ENCODE peak calls at places on chromosomes 1 and 21, in nine cellular contexts. V is A549; X is CD8-positive, alpha-beta memory T cell; B is adipocyte; M is OCI-LY7; J is neural progenitor cell; R is bronchial epithelial cell; O is pancreas; Q is psoas muscle. P is an unnamed sample.

GRCh38 chr1:21332691-21333449 is 42.6 kb upstream of the ECE1 start:
- DNase-seq in R (no peak), B (no peak), O (no peak), Q (no peak), V (no peak), X (no peak), M (no peak), J (no peak), P (no peak)

GRCh38 chr1:231626951-231627614 is 493 bp downstream of the DISC1 start:
- DNase-seq in B (peak), O (peak), M (no peak), R (peak), X (peak), Q (peak), J (peak), V (peak), P (peak)

GRCh38 chr1:35717911-35718476 is 690 bp downstream of the C1orf216 start:
- DNase-seq in M (no peak), O (no peak), R (peak), B (peak), V (peak), X (no peak), Q (peak), J (peak), P (peak)

GRCh38 chr1:43651188-43651587 is 1.2 kb downstream of the KDM4A start:
- DNase-seq in B (no peak), Q (no peak), O (no peak), R (no peak), J (peak), V (no peak), M (peak), X (no peak), P (no peak)

GRCh38 chr1:172350781-172351180 is 69.7 kb upstream of the C1orf105 start:
- DNase-seq in X (no peak), R (no peak), B (no peak), M (no peak), Q (no peak), J (no peak), V (no peak), O (no peak), P (no peak)

GRCh38 chr1:36369061-36369470 is 16.7 kb downstream of the STK40 start:
- DNase-seq in R (peak), B (peak), J (peak), O (peak), Q (peak), M (peak), V (peak), X (peak), P (peak)

GRCh38 chr21:15774590-15774989 is 44.8 kb downstream of the USP25 start:
- DNase-seq in J (no peak), M (no peak), V (no peak), R (peak), O (no peak), B (peak), X (no peak), Q (no peak), P (no peak)

GRCh38 chr21:17532292-17532691 is 19.4 kb downstream of the CXADR start:
- DNase-seq in B (no peak), R (no peak), V (no peak), Q (no peak), O (no peak), X (no peak), M (no peak), J (no peak), P (no peak)

GRCh38 chr1:158035976-158036583 is 42.6 kb downstream of the KIRREL1 start:
- DNase-seq in M (peak), Q (no peak), X (no peak), R (peak), V (peak), O (no peak), B (peak), J (peak), P (no peak)

GRCh38 chr1:113153116-113153803 is 80.3 kb downstream of the LRIG2 start:
- DNase-seq in B (no peak), V (peak), X (no peak), O (no peak), Q (no peak), M (no peak), R (peak), J (no peak), P (no peak)

GRCh38 chr1:37458551-37458950 is 15.8 kb upstream of the ZC3H12A start:
- DNase-seq in V (peak), M (peak), J (no peak), X (no peak), Q (no peak), O (no peak), R (no peak), B (no peak), P (no peak)

GRCh38 chr1:230858918-230859819 is 9.2 kb downstream of the C1orf198 start:
- DNase-seq in M (no peak), J (peak), R (no peak), V (no peak), B (peak), Q (no peak), X (no peak), O (no peak), P (no peak)

GRCh38 chr1:27656157-27656893 is 15.7 kb downstream of the IFI6 start:
- DNase-seq in V (no peak), B (peak), M (peak), R (peak), J (peak), Q (peak), X (no peak), O (no peak), P (peak)

GRCh38 chr1:117697220-117697781 is 91.5 kb downstream of the TENT5C start:
- DNase-seq in V (no peak), R (no peak), J (no peak), Q (no peak), B (no peak), O (no peak), X (no peak), M (no peak), P (no peak)

GRCh38 chr1:29275435-29275834 is 39.1 kb downstream of the PTPRU start:
- DNase-seq in V (no peak), O (peak), X (no peak), R (no peak), J (no peak), B (no peak), M (no peak), Q (no peak), P (no peak)

GRCh38 chr1:96966536-96967138 is 245.1 kb downstream of the PTBP2 start:
- DNase-seq in X (peak), B (peak), J (peak), R (peak), O (peak), Q (peak), V (peak), M (peak), P (peak)

GRCh38 chr1:182563095-182563494 is 26.0 kb downstream of the RNASEL start:
- DNase-seq in X (no peak), M (no peak), V (no peak), B (no peak), O (no peak), Q (no peak), J (no peak), R (no peak), P (no peak)

GRCh38 chr1:211944733-211945500 is 90.4 kb downstream of the INTS7 start:
- DNase-seq in Q (no peak), B (peak), O (peak), V (peak), J (peak), R (peak), M (no peak), X (no peak), P (no peak)

GRCh38 chr1:241589524-241589923 is 50.6 kb downstream of the CHML start:
- DNase-seq in M (no peak), Q (no peak), X (no peak), V (no peak), R (no peak), O (no peak), J (no peak), B (no peak), P (no peak)

GRCh38 chr1:2628191-2628932 is 4.5 kb downstream of the MMEL1 start:
- DNase-seq in R (no peak), B (no peak), X (no peak), M (no peak), V (no peak), J (peak), O (no peak), Q (no peak), P (no peak)

GRCh38 chr1:204506091-204506968 is 9.9 kb upstream of the MDM4 start:
- DNase-seq in Q (peak), V (peak), R (peak), O (peak), M (peak), B (peak), X (peak), J (peak), P (peak)

GRCh38 chr1:243748706-243749283 is 101.2 kb downstream of the AKT3 start:
- DNase-seq in R (peak), O (no peak), J (peak), M (peak), X (no peak), B (peak), Q (no peak), V (peak), P (no peak)

GRCh38 chr1:225881081-225882007 is 836 bp downstream of the TMEM63A start:
- DNase-seq in B (peak), Q (peak), V (no peak), O (peak), J (peak), X (peak), R (peak), M (peak), P (peak)

GRCh38 chr1:178727014-178727895 is 2.2 kb downstream of the RALGPS2 start:
- DNase-seq in R (peak), J (peak), B (no peak), Q (no peak), M (peak), X (no peak), O (no peak), V (peak), P (no peak)

GRCh38 chr1:57741521-57741920 is 317.7 kb upstream of the DAB1 start:
- DNase-seq in V (no peak), Q (no peak), O (no peak), J (no peak), R (no peak), M (no peak), X (no peak), B (no peak), P (no peak)

GRCh38 chr21:31342328-31342727 is 1.7 kb downstream of the TIAM1 start:
- DNase-seq in M (peak), Q (no peak), R (peak), V (no peak), J (no peak), B (no peak), X (no peak), O (no peak), P (no peak)
- H3K4me3 ChIP-seq in M (no peak), Q (no peak), R (no peak), V (no peak), J (no peak), B (no peak), X (no peak), O (no peak), P (no peak)

DNA sequence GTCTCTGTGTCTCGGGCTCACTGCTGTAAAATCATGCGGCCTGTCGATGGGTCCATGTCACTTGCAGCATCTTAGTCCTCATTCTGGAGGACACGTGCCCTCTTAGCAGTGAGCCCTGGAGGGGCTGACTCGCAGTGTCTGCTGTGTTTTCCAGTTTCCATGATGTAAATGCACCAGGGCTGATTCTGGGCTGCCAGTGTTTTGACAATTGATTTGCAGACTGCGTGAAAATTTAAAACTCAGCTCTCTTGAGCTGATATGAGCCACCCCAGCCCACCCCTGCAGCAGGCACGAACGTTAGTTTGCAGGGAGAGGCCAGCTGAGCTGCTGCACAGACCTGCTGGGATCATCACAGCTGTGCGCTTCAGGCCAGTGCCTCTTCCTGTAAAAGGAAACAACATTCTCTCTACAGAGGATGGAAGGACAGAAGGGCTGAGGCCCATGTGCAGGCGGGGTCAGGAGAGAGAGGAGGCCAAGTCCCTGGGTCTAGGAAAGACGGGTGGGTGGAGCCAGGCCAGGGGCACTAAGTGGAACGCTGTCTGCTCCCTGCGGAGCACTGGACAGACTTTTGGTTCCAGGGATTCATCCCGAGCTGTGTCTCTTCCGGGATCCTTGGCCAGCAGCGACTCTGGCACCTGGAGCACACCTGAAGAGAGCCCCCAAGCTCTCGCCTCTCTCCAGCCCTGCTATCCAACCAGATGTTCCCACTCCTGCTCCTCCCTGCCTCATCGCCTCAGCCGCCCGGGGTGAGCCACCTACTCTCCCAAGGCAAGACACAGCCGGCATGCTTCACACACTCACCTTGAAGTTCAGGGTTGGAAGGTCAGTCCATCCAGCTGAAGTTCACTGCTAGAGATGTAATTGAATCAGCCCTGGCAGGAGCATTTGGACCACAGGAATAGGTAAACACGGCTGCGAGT is 42.5 kb downstream of the RSPH1 start:
- DNase-seq in M (no peak), J (no peak), B (no peak), O (no peak), R (no peak), V (no peak), Q (peak), X (no peak), P (no peak)
- H3K4me3 ChIP-seq in M (no peak), J (no peak), B (no peak), O (no peak), R (no peak), V (no peak), Q (no peak), X (no peak), P (no peak)

DNA sequence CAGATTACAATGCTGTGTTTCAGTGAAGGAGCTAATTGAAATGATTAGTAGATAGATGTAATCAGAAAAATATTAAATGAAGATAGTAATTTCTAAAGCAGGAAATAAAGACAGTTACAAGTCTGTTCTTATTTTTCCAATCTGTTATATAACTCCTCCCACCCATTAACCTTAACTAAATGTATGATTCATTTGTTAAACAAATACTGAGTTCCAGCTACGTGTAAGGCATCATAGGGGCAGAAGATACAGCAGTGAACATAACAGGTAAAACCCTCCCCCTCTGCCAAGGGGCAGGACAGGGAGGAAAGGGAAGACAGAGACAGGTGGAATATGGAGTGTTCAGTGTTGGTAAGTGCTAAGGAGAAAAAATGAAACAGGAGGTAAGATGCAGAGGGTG is at the start of gene FAM177B:
- DNase-seq in Q (no peak), V (no peak), O (no peak), X (no peak), B (no peak), R (peak), J (no peak), M (no peak), P (no peak)
- H3K4me3 ChIP-seq in Q (no peak), V (no peak), O (no peak), X (no peak), B (no peak), R (no peak), J (no peak), M (no peak), P (no peak)

DNA sequence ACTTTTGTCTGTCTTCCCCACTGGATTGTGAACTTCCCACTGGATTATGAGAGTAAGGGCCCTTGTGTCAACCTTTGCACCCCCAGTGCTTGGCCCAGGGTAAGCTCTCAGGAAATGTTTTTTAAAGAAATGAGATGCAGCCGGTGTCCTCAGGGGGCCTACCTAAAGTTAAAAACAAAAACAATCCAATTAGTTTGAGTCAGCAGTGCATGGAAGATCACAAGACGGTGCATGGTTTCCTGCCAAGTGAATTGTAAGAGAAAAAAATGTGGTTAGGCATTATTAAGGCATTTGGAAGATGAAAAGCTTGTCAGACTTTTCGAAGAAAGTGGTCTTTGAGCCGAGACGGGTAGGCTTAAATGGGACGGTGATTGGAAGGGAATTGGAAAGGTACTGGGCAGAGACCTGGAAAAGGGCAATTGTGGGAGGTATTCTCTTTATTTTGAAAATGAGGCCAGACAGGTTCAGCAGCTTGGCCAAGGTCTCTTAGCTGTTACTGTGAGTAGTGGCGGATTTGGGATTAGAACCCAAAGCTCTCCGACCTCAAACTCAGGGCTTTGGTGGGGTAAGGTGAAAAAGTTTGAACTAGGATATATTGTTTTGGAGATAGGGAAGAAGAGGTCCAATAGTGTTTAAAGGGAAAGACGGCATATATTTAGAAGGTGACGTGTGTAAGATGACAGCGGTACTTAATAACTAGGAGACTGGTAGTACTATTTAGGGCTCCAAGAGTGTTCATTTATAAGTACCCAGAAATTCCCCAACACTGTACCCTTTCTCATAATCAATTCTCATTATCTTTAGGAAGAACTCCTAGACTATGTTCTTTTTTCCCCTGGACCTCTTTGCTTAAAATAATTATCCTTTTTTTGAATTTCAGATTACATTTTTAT is 1.2 kb downstream of the LYPLAL1 start:
- DNase-seq in V (no peak), B (peak), X (no peak), R (peak), O (no peak), J (peak), Q (peak), M (peak), P (peak)
- H3K4me3 ChIP-seq in V (peak), B (peak), X (peak), R (peak), O (peak), J (peak), Q (peak), M (peak), P (peak)

GRCh38 chr1:5905431-5905830 is 86.8 kb downstream of the NPHP4 start:
- DNase-seq in O (no peak), B (no peak), V (no peak), X (no peak), R (no peak), J (no peak), M (no peak), Q (no peak), P (no peak)
- H3K4me3 ChIP-seq in O (no peak), B (no peak), V (no peak), X (no peak), R (no peak), J (no peak), M (no peak), Q (no peak), P (no peak)

GRCh38 chr1:190328871-190329270 is 148.8 kb downstream of the BRINP3 start:
- DNase-seq in B (no peak), Q (no peak), X (no peak), O (no peak), R (no peak), J (no peak), V (no peak), M (no peak), P (no peak)
- H3K4me3 ChIP-seq in B (no peak), Q (no peak), X (no peak), O (no peak), R (no peak), J (no peak), V (no peak), M (no peak), P (no peak)

GRCh38 chr1:109483658-109484518 is at the start of gene ATXN7L2:
- DNase-seq in B (peak), O (peak), X (peak), Q (peak), V (peak), J (peak), M (peak), R (peak), P (peak)
- H3K4me3 ChIP-seq in B (peak), O (peak), X (peak), Q (peak), V (peak), J (peak), M (peak), R (peak), P (peak)

DNA sequence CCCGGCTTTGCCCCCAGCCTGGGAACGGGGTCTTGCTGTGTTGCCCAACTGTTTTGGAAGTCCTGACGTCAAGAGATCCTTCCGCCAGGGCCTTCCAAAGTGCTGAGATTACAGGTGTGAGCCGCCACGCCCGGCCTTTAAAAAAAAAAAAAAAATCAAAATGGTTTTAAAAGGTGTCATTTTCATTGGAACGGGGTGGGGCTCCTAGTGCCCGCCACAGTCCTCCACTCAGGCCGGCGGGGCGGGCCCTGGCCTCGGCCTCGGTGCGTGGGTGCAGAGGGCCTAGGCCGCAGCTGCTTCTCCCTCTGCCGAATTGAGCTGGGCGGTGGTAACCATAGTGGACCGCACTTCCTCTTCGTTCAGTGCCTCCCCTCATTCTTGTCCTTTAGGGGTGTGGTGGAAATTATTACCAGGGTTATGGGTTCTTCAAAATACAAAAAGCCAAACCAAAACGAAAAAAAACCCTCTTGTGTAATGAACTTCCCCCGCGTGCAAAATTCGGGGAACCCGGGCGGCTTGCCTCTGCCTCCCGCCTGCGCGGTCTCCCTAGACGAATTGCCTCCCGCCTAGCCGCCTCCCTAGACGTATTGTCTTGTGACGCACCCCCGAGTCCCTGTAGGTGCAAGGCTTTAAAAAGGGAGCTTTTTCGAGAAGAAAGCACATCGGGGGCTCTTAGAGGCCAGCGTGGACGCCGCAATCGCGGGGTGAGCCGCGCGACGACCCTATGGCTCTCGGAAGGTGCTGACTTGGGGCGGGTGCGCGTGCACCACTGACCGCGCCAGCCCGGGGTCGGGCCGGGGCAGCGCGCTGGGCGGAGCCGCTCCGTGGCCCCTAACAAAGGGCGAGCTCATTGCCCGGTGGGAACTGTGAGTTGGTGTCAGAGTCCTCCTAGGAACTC is 10.5 kb upstream of the SPEN start:
- DNase-seq in B (no peak), O (peak), X (peak), V (no peak), M (peak), J (peak), Q (peak), R (no peak), P (no peak)
- H3K4me3 ChIP-seq in B (peak), O (peak), X (peak), V (peak), M (peak), J (no peak), Q (peak), R (no peak), P (peak)

GRCh38 chr1:228984107-228984506 is 248.8 kb downstream of the RHOU start:
- DNase-seq in B (no peak), O (no peak), Q (no peak), J (no peak), X (no peak), M (no peak), R (no peak), V (no peak), P (no peak)
- H3K4me3 ChIP-seq in B (no peak), O (no peak), Q (no peak), J (no peak), X (no peak), M (no peak), R (no peak), V (no peak), P (no peak)

GRCh38 chr1:233094269-233094668 is 143.9 kb downstream of the NTPCR start:
- DNase-seq in J (no peak), Q (no peak), X (no peak), V (no peak), M (no peak), B (no peak), O (no peak), R (no peak), P (no peak)
- H3K4me3 ChIP-seq in J (no peak), Q (no peak), X (no peak), V (no peak), M (no peak), B (no peak), O (no peak), R (no peak), P (no peak)

P was measured in gastrocnemius medialis.